ENCODE peak calls at places on chromosomes 2 and 18, in four cellular contexts. W is CD4-positive, alpha-beta T cell; C is Peyer's patch; G is CD8-positive, alpha-beta memory T cell. L is an unnamed sample.

GRCh38 chr2:102674836-102675235 is 55.5 kb downstream of the SLC9A2 start:
- DNase-seq in W (no peak), C (no peak), G (no peak), L (no peak)

GRCh38 chr2:241344925-241345651 is 11.0 kb upstream of the FARP2 start:
- DNase-seq in W (no peak), C (no peak), G (no peak), L (no peak)

GRCh38 chr2:104969564-104969963 is 68.3 kb upstream of the MRPS9 start:
- DNase-seq in W (no peak), C (no peak), G (no peak), L (no peak)

GRCh38 chr18:34694611-34695165 is 15.4 kb upstream of the DTNA start:
- DNase-seq in W (no peak), C (no peak), G (no peak), L (no peak)

GRCh38 chr2:70344195-70344594 is 42.3 kb upstream of the FAM136A start:
- DNase-seq in W (no peak), C (no peak), G (no peak), L (no peak)

GRCh38 chr2:135094508-135094907 is 42.4 kb downstream of the RAB3GAP1 start:
- DNase-seq in W (no peak), C (no peak), G (no peak), L (no peak)

GRCh38 chr2:37552339-37552738 is 119.1 kb downstream of the CDC42EP3 start:
- DNase-seq in W (no peak), C (no peak), G (no peak), L (no peak)

GRCh38 chr18:9779630-9780029 is 71.5 kb downstream of the RAB31 start:
- DNase-seq in W (no peak), C (no peak), G (no peak), L (no peak)

GRCh38 chr2:72759755-72760154 is 66.1 kb downstream of the EXOC6B start:
- DNase-seq in W (no peak), C (no peak), G (no peak), L (no peak)

GRCh38 chr2:105934467-105934866 is 189.8 kb downstream of the NCK2 start:
- DNase-seq in W (no peak), C (peak; percentile 20), G (peak; percentile 63), L (no peak)

GRCh38 chr2:118310878-118311442 is 222.7 kb downstream of the INSIG2 start:
- DNase-seq in W (no peak), C (no peak), G (no peak), L (no peak)

GRCh38 chr2:69807821-69808540 is 21.5 kb upstream of the GMCL1 start:
- DNase-seq in W (no peak), C (no peak), G (no peak), L (no peak)

GRCh38 chr2:112904883-112905282 is 6.1 kb upstream of the IL37 start:
- DNase-seq in W (no peak), C (no peak), G (no peak), L (no peak)

GRCh38 chr2:142989276-142990204 is 112.1 kb downstream of the KYNU start:
- DNase-seq in W (no peak), C (no peak), G (peak; percentile 11), L (no peak)

GRCh38 chr2:45888167-45888566 is 236.7 kb downstream of the PRKCE start:
- DNase-seq in W (no peak), C (no peak), G (no peak), L (no peak)

GRCh38 chr2:165305391-165306096 is 66.3 kb downstream of the SCN2A start:
- DNase-seq in W (no peak), C (no peak), G (no peak), L (no peak)

GRCh38 chr2:227870710-227871374 is 589 bp upstream of the DAW1 start:
- DNase-seq in W (no peak), C (no peak), G (no peak), L (no peak)

GRCh38 chr2:100801402-100801801 is 18.5 kb upstream of the NPAS2 start:
- DNase-seq in W (no peak), C (no peak), G (no peak), L (no peak)

GRCh38 chr2:241025639-241026038 is 27.2 kb downstream of the SNED1 start:
- DNase-seq in W (no peak), C (no peak), G (no peak), L (no peak)

GRCh38 chr18:36352384-36352783 is 54.9 kb downstream of the FHOD3 start:
- DNase-seq in W (no peak), C (no peak), G (no peak), L (no peak)

GRCh38 chr18:36578871-36579270 is 249.9 kb downstream of the TPGS2 start:
- DNase-seq in W (no peak), C (no peak), G (no peak), L (no peak)

GRCh38 chr2:231191896-231192872 is 6.2 kb upstream of the ARMC9 start:
- DNase-seq in W (no peak), C (no peak), G (no peak), L (peak; percentile 7)

GRCh38 chr18:45566025-45566740 is 49.1 kb upstream of the SLC14A2 start:
- DNase-seq in W (no peak), C (no peak), G (no peak), L (no peak)

GRCh38 chr18:24063121-24063731 is 48.7 kb downstream of the TTC39C start:
- DNase-seq in W (no peak), C (no peak), G (no peak), L (no peak)
- H3K27ac ChIP-seq in W (no peak overlapping the region), C (no peak overlapping the region), G (no peak overlapping the region), L (no peak overlapping the region)

GRCh38 chr2:60002158-60002867 is 551.1 kb downstream of the BCL11A start:
- DNase-seq in W (no peak), C (no peak), G (no peak), L (no peak)

GRCh38 chr2:59996830-59997229 is 556.6 kb downstream of the BCL11A start:
- DNase-seq in W (no peak), C (no peak), G (no peak), L (no peak)

GRCh38 chr2:59997371-59997770 is 556.1 kb downstream of the BCL11A start:
- DNase-seq in W (no peak), C (no peak), G (no peak), L (no peak)

GRCh38 chr2:60000681-60001080 is 552.8 kb downstream of the BCL11A start:
- DNase-seq in W (no peak), C (no peak), G (no peak), L (no peak)

GRCh38 chr2:59998324-59998723 is 555.1 kb downstream of the BCL11A start:
- DNase-seq in W (no peak), C (no peak), G (no peak), L (no peak)
- H3K27ac ChIP-seq in W (no peak overlapping the region), C (no peak overlapping the region), G (no peak overlapping the region), L (no peak overlapping the region)

GRCh38 chr2:224562831-224563230 is 22.3 kb downstream of the CUL3 start:
- DNase-seq in W (no peak), C (no peak), G (no peak), L (no peak)
- H3K27ac ChIP-seq in W (no peak overlapping the region), C (no peak overlapping the region), G (no peak overlapping the region), L (no peak overlapping the region)

GRCh38 chr2:237702439-237703397 is 75.3 kb downstream of the LRRFIP1 start:
- DNase-seq in W (no peak), C (peak; percentile 63), G (peak; percentile 37), L (no peak)
- H3K27ac ChIP-seq in W (peak overlapping the region; percentile 64), C (peak overlapping the region; percentile 99), G (peak overlapping the region; percentile 44), L (no peak overlapping the region)

DNA sequence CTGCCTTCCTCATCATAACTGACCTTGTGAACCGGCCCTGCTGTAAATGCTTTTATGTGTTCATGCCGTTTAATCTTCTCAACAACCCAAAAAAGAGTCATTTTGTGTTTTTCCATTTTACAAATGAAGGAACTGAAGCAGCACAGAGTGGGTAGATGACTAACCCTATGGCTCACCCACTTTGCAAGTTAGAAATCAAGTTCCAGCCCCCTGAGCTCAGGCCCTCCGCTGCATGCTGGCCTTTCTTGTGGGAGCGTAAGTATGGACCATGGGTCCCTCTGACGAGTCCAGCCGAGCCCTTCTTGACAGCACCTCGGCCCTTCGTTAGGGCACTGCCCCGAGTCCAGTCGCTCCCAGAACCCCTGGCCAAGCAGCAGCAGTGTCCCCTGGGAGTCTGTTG is 194.6 kb downstream of the GLI2 start:
- DNase-seq in W (no peak), C (no peak), G (no peak), L (no peak)
- H3K27ac ChIP-seq in W (no peak overlapping the region), C (no peak overlapping the region), G (no peak overlapping the region), L (no peak overlapping the region)

GRCh38 chr2:237167934-237168333 is 82.2 kb downstream of the COPS8 start:
- DNase-seq in W (no peak), C (no peak), G (no peak), L (no peak)

GRCh38 chr2:237167038-237167437 is 81.3 kb downstream of the COPS8 start:
- DNase-seq in W (no peak), C (no peak), G (no peak), L (no peak)

GRCh38 chr2:237170017-237170416 is 84.3 kb downstream of the COPS8 start:
- DNase-seq in W (no peak), C (no peak), G (no peak), L (no peak)

GRCh38 chr2:237171895-237172294 is 86.2 kb downstream of the COPS8 start:
- DNase-seq in W (no peak), C (no peak), G (no peak), L (no peak)

GRCh38 chr2:237171396-237171795 is 85.7 kb downstream of the COPS8 start:
- DNase-seq in W (no peak), C (no peak), G (no peak), L (no peak)
- H3K27ac ChIP-seq in W (no peak overlapping the region), C (peak overlapping the region; percentile 68), G (no peak overlapping the region), L (no peak overlapping the region)

GRCh38 chr2:167933097-167933814 is 314.1 kb downstream of the STK39 start:
- DNase-seq in W (no peak), C (no peak), G (no peak), L (no peak)
- H3K27ac ChIP-seq in W (no peak overlapping the region), C (no peak overlapping the region), G (no peak overlapping the region), L (no peak overlapping the region)

GRCh38 chr2:109130726-109130995 is 1.7 kb downstream of the SH3RF3 start:
- DNase-seq in W (no peak), C (no peak), G (no peak), L (no peak)

GRCh38 chr2:109128048-109128465 is 948 bp upstream of the SH3RF3 start:
- DNase-seq in W (peak; percentile 51), C (peak; percentile 51), G (peak; percentile 69), L (peak; percentile 25)

GRCh38 chr2:109129921-109130725 is 1.1 kb downstream of the SH3RF3 start:
- DNase-seq in W (no peak), C (no peak), G (peak; percentile 35), L (no peak)

GRCh38 chr2:109128466-109129355 is at the start of gene SH3RF3:
- DNase-seq in W (no peak), C (no peak), G (peak; percentile 41), L (no peak)

DNA sequence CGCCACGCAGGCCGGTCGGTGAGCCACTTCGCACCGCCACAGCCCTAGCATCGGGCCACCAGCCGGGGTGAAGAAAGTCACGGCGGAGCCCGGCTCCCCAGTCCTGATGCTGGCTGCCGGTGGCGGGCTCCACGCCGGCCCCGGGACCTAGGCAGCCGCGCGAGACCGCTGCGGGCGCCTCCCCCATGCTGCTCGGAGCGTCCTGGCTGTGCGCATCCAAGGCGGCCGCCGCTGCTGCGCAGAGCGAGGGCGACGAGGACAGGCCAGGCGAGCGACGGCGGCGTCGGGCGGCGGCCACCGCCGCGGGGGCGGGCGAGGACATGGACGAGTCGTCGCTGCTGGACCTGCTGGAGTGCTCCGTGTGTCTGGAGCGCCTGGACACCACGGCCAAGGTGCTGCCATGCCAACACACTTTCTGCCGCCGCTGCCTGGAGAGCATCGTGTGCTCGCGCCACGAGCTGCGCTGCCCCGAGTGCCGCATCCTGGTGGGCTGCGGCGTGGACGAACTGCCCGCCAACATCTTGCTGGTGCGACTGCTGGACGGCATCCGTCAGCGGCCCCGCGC is 433 bp downstream of the SH3RF3 start:
- DNase-seq in W (no peak), C (no peak), G (peak; percentile 49), L (no peak)
- H3K27ac ChIP-seq in W (no peak overlapping the region), C (peak overlapping the region; percentile 78), G (no peak overlapping the region), L (no peak overlapping the region)

L was measured in substantia nigra.